ENCODE peak calls at places on chromosomes 12 and 14, in seven cellular contexts. I, M, T, E, K, F and W are unnamed samples. For H3K27me3 and H3K36me3, the result is how much of the 10 kb centered on the place peaks cover.

GRCh38 chr14:65637780-65638179 is 225.2 kb downstream of the FUT8 start:
- DNase-seq in F (peak), I (no peak), T (no peak), K (no peak), E (no peak), M (no peak), W (no peak)

GRCh38 chr14:105582639-105583038 is 56.3 kb downstream of the TMEM121 start:
- DNase-seq in E (peak), K (no peak), T (no peak), I (no peak), M (no peak), F (no peak), W (peak)

GRCh38 chr12:124418791-124419190 is 123.9 kb downstream of the RFLNA start:
- DNase-seq in K (no peak), I (no peak), F (no peak), E (no peak), M (no peak), T (no peak), W (no peak)

GRCh38 chr12:5796171-5797091 is 148.6 kb downstream of the ANO2 start:
- DNase-seq in T (peak), M (peak), I (no peak), E (no peak), K (no peak), F (peak), W (peak)

GRCh38 chr12:65895759-65896656 is 71.7 kb downstream of the HMGA2 start:
- DNase-seq in I (no peak), T (no peak), F (no peak), K (no peak), E (no peak), M (no peak), W (no peak)

GRCh38 chr14:42523656-42524055 is 917.0 kb downstream of the LRFN5 start:
- DNase-seq in T (no peak), E (no peak), M (no peak), F (no peak), I (no peak), K (no peak), W (no peak)

GRCh38 chr12:86456241-86456640 is 200.1 kb upstream of the MGAT4C start:
- DNase-seq in F (no peak), T (no peak), M (no peak), K (no peak), I (no peak), E (no peak), W (no peak)

GRCh38 chr14:24310666-24311604 is at the start of gene LTB4R:
- DNase-seq in E (peak), F (no peak), K (peak), I (peak), T (no peak), M (no peak), W (no peak)

GRCh38 chr12:12398026-12398859 is 41.4 kb downstream of the BORCS5 start:
- DNase-seq in F (peak), K (peak), E (peak), T (no peak), M (no peak), I (peak), W (no peak)

GRCh38 chr14:72186461-72187035 is 254.3 kb downstream of the RGS6 start:
- DNase-seq in T (no peak), M (no peak), E (peak), K (no peak), I (peak), F (no peak), W (no peak)

GRCh38 chr14:99562848-99563748 is 40.9 kb downstream of the CCDC85C start:
- DNase-seq in I (peak), M (peak), T (peak), E (peak), F (peak), K (peak), W (peak)

GRCh38 chr12:5808956-5809355 is 136.1 kb downstream of the ANO2 start:
- DNase-seq in M (no peak), E (no peak), F (peak), K (no peak), T (no peak), I (peak), W (no peak)

GRCh38 chr12:95547522-95548055 is 3.7 kb downstream of the USP44 start:
- DNase-seq in K (no peak), E (no peak), I (no peak), M (no peak), T (no peak), F (no peak), W (peak)

GRCh38 chr12:105665366-105665765 is 334.9 kb downstream of the C12orf75 start:
- DNase-seq in F (no peak), K (no peak), I (no peak), E (no peak), M (no peak), T (no peak), W (no peak)

GRCh38 chr14:76872796-76873432 is 46.7 kb downstream of the LRRC74A start:
- DNase-seq in K (peak), T (peak), E (peak), M (peak), I (peak), F (no peak), W (peak)

GRCh38 chr14:37512173-37512572 is 82.9 kb downstream of the FOXA1 start:
- DNase-seq in K (no peak), T (no peak), I (no peak), E (no peak), F (no peak), M (no peak), W (no peak)

GRCh38 chr12:15982471-15982870 is 71.3 kb downstream of the DERA start:
- DNase-seq in E (no peak), M (no peak), F (no peak), T (peak), I (peak), K (no peak), W (peak)

GRCh38 chr12:546920-547845 is 87.4 kb downstream of the B4GALNT3 start:
- DNase-seq in T (peak), I (no peak), F (peak), K (no peak), M (peak), E (peak), W (peak)

GRCh38 chr12:89960011-89960507 is 251.4 kb upstream of the ATP2B1 start:
- DNase-seq in K (no peak), F (no peak), E (no peak), T (no peak), I (peak), M (no peak), W (no peak)

GRCh38 chr12:76863005-76863670 is 15.7 kb downstream of the CSRP2 start:
- DNase-seq in E (no peak), I (peak), K (no peak), M (no peak), T (no peak), F (peak), W (no peak)

GRCh38 chr12:92759634-92760268 is 57.0 kb downstream of the PLEKHG7 start:
- DNase-seq in M (no peak), I (peak), T (no peak), K (no peak), E (no peak), F (peak), W (no peak)

GRCh38 chr14:92392726-92393125 is 69.8 kb downstream of the SLC24A4 start:
- DNase-seq in I (no peak), M (peak), E (no peak), F (no peak), T (no peak), K (no peak), W (no peak)

GRCh38 chr12:122944588-122944987 is 21.7 kb downstream of the ABCB9 start:
- DNase-seq in K (no peak), F (peak), T (no peak), M (no peak), E (no peak), I (no peak), W (peak)

GRCh38 chr12:100661300-100661951 is 87.9 kb downstream of the GAS2L3 start:
- DNase-seq in E (no peak), K (no peak), F (no peak), I (peak), M (no peak), T (no peak), W (no peak)

GRCh38 chr14:77372304-77372841 is 4.5 kb downstream of the TMED8 start:
- DNase-seq in M (no peak), E (no peak), I (peak), K (no peak), T (no peak), F (no peak), W (no peak)

GRCh38 chr12:113135178-113136127 is at the start of gene RASAL1:
- DNase-seq in M (peak), F (no peak), K (no peak), T (peak), I (no peak), E (no peak), W (peak)
- H3K27me3 ChIP-seq in M (under half), F (under half), K (half or more), T (under half), I (under half), E (under half), W (under half)

GRCh38 chr14:35532783-35533356 is 1.1 kb upstream of the INSM2 start:
- DNase-seq in I (no peak), E (no peak), M (no peak), K (no peak), T (no peak), F (no peak), W (no peak)
- H3K4me3 ChIP-seq in I (peak), E (peak), M (peak), K (peak), T (peak), F (peak), W (peak)

GRCh38 chr14:103738706-103739451 is 23.3 kb downstream of the ZFYVE21 start:
- DNase-seq in I (no peak), E (peak), T (no peak), K (peak), F (no peak), M (no peak), W (peak)

GRCh38 chr14:103736546-103737431 is 21.2 kb downstream of the ZFYVE21 start:
- DNase-seq in K (peak), I (no peak), T (no peak), E (peak), F (no peak), M (no peak), W (peak)

GRCh38 chr14:103739466-103739792 is 23.8 kb downstream of the ZFYVE21 start:
- DNase-seq in M (no peak), I (no peak), F (no peak), E (no peak), T (no peak), K (peak), W (no peak)

GRCh38 chr14:103735815-103736545 is 20.4 kb downstream of the ZFYVE21 start:
- DNase-seq in E (peak), M (peak), F (no peak), I (no peak), K (peak), T (no peak), W (peak)

DNA sequence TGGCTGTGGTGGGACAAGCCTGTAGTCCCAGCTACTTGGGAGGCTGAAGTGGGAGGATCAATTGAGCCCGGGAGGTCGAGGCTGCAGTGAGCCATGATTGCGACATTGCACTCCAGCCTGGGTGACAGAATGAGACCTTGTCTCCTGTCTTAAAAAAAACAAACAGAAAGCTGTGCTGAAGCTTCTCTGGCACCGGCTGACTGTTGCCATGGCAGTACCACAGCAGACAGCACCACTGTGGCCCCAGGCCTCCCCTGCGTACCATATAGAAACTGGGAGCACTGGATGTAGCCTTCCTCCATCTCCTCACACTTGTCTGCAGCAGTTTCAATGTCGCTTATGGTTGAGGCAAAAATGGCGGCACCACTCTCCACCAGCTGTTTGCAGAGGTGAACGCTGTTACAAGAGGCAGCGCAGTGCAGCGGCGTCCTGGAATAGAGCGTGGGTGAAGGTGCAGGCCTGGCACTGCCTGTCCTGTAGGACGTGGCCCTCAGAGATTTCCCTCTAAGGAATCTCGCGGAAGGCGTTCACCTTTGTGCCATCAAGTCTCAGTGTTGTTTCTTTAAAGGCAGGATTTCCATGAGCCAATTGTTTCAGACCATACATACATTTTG is 21.9 kb downstream of the ZFYVE21 start:
- DNase-seq in K (peak), T (no peak), E (peak), I (no peak), F (no peak), M (no peak), W (no peak)
- H3K36me3 ChIP-seq in K (under half), T (under half), E (under half), I (under half), F (under half), M (under half), W (under half)

GRCh38 chr12:132437252-132438138 is 52.5 kb upstream of the FBRSL1 start:
- DNase-seq in T (no peak), E (no peak), K (no peak), M (no peak), I (no peak), F (no peak), W (peak)

GRCh38 chr12:132439333-132439904 is 50.5 kb upstream of the FBRSL1 start:
- DNase-seq in I (no peak), K (no peak), F (no peak), M (no peak), E (no peak), T (no peak), W (peak)

GRCh38 chr12:132436791-132437251 is 53.1 kb upstream of the FBRSL1 start:
- DNase-seq in F (no peak), E (no peak), M (no peak), I (no peak), K (no peak), T (no peak), W (no peak)

GRCh38 chr12:132438726-132439125 is 51.2 kb upstream of the FBRSL1 start:
- DNase-seq in M (no peak), I (no peak), F (no peak), K (no peak), E (no peak), T (no peak), W (peak)

DNA sequence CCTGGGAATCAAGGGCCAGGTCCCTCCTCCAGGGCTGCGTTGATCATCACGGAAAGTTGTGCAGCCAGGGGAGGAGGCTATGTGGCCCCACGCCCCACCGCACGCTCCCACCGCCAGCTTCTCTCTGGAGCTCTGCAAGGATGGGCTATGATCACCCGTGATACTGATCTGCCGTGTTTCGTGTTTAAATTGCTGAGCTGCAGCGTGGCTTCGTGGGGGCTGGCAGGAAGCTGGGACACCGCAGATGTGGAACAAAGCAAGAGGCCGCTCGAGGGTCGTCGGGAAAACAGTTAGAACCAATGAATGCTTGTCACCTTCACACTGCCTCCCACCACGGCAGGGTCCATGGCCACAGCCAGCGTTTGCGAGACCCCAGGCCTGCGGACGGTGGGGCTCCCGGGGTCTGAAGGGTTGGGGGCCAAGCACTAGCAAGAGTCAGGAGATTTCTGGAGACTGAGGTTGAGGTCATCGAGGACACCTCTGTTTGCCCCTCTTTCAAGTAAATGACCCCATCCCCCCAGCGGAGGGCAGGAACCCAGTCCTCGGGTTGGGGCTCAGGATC is 51.7 kb upstream of the FBRSL1 start:
- DNase-seq in M (no peak), K (no peak), F (no peak), E (no peak), I (no peak), T (no peak), W (peak)
- H3K27me3 ChIP-seq in M (under half), K (under half), F (under half), E (under half), I (under half), T (under half), W (under half)

GRCh38 chr12:46385439-46385838 is 12.9 kb upstream of the SLC38A2 start:
- DNase-seq in F (no peak), M (no peak), E (no peak), I (no peak), T (no peak), K (no peak), W (peak)

GRCh38 chr12:46388427-46388992 is 15.9 kb upstream of the SLC38A2 start:
- DNase-seq in M (no peak), T (no peak), E (no peak), K (no peak), F (no peak), I (no peak), W (no peak)

GRCh38 chr12:46387697-46388096 is 15.1 kb upstream of the SLC38A2 start:
- DNase-seq in F (no peak), I (no peak), M (no peak), E (no peak), T (no peak), K (no peak), W (no peak)

GRCh38 chr12:46386360-46386867 is 13.8 kb upstream of the SLC38A2 start:
- DNase-seq in T (no peak), F (no peak), K (no peak), I (peak), E (no peak), M (no peak), W (no peak)

GRCh38 chr12:46386877-46387629 is 14.5 kb upstream of the SLC38A2 start:
- DNase-seq in T (no peak), I (peak), F (peak), K (no peak), E (no peak), M (no peak), W (peak)
- H3K4me3 ChIP-seq in T (no peak), I (peak), F (peak), K (no peak), E (no peak), M (no peak), W (no peak)